ENCODE peak calls at places on chromosomes 13 and 19, in ten cellular contexts. One of them, this sample, is unnamed.

GRCh38 chr19:47003611-47003935 is 16.1 kb upstream of the NPAS1 start:
- DNase-seq in HL-60: no peak
- DNase-seq in mesothelial cell of epicardium: no peak
- DNase-seq in left cardiac atrium: no peak
- DNase-seq in Caco-2: no peak
- DNase-seq in psoas muscle: no peak
- DNase-seq in glutamatergic neuron: no peak
- DNase-seq in EH: no peak
- DNase-seq in AG10803: no peak
- DNase-seq in C1 segment of cervical spinal cord: no peak
- DNase-seq in this sample: no peak

GRCh38 chr19:19056636-19057275 is 7.0 kb upstream of the SLC25A42 start:
- DNase-seq in glutamatergic neuron: no peak
- DNase-seq in EH: no peak
- DNase-seq in C1 segment of cervical spinal cord: no peak
- DNase-seq in AG10803: no peak
- DNase-seq in Caco-2: no peak
- DNase-seq in psoas muscle: no peak
- DNase-seq in mesothelial cell of epicardium: no peak
- DNase-seq in left cardiac atrium: no peak
- DNase-seq in HL-60: no peak
- DNase-seq in this sample: no peak

GRCh38 chr13:40377783-40378182 is 288.7 kb downstream of the FOXO1 start:
- DNase-seq in glutamatergic neuron: no peak
- DNase-seq in Caco-2: no peak
- DNase-seq in AG10803: peak
- DNase-seq in EH: peak
- DNase-seq in mesothelial cell of epicardium: no peak
- DNase-seq in psoas muscle: no peak
- DNase-seq in HL-60: no peak
- DNase-seq in C1 segment of cervical spinal cord: no peak
- DNase-seq in left cardiac atrium: no peak
- DNase-seq in this sample: peak

GRCh38 chr19:55642153-55643002 is 1.1 kb upstream of the ZNF581 start:
- DNase-seq in left cardiac atrium: peak
- DNase-seq in HL-60: no peak
- DNase-seq in AG10803: no peak
- DNase-seq in Caco-2: peak
- DNase-seq in psoas muscle: no peak
- DNase-seq in mesothelial cell of epicardium: no peak
- DNase-seq in glutamatergic neuron: peak
- DNase-seq in EH: peak
- DNase-seq in C1 segment of cervical spinal cord: no peak
- DNase-seq in this sample: peak

GRCh38 chr19:9075064-9075964 is 11.5 kb upstream of the OR1M1 start:
- DNase-seq in glutamatergic neuron: no peak
- DNase-seq in Caco-2: no peak
- DNase-seq in C1 segment of cervical spinal cord: peak
- DNase-seq in HL-60: no peak
- DNase-seq in mesothelial cell of epicardium: peak
- DNase-seq in AG10803: peak
- DNase-seq in left cardiac atrium: peak
- DNase-seq in psoas muscle: peak
- DNase-seq in EH: peak
- DNase-seq in this sample: peak

GRCh38 chr13:24217601-24218281 is 57.2 kb downstream of the SPATA13 start:
- DNase-seq in C1 segment of cervical spinal cord: no peak
- DNase-seq in EH: peak
- DNase-seq in HL-60: peak
- DNase-seq in psoas muscle: no peak
- DNase-seq in glutamatergic neuron: no peak
- DNase-seq in left cardiac atrium: no peak
- DNase-seq in Caco-2: no peak
- DNase-seq in mesothelial cell of epicardium: no peak
- DNase-seq in AG10803: peak
- DNase-seq in this sample: no peak

GRCh38 chr13:106922384-106922783 is 354.4 kb upstream of the ARGLU1 start:
- DNase-seq in psoas muscle: no peak
- DNase-seq in EH: no peak
- DNase-seq in left cardiac atrium: no peak
- DNase-seq in AG10803: no peak
- DNase-seq in glutamatergic neuron: no peak
- DNase-seq in C1 segment of cervical spinal cord: no peak
- DNase-seq in HL-60: no peak
- DNase-seq in mesothelial cell of epicardium: no peak
- DNase-seq in Caco-2: no peak
- DNase-seq in this sample: no peak

GRCh38 chr13:78241278-78241919 is 322.8 kb upstream of the EDNRB start:
- DNase-seq in EH: peak
- DNase-seq in C1 segment of cervical spinal cord: no peak
- DNase-seq in mesothelial cell of epicardium: peak
- DNase-seq in psoas muscle: no peak
- DNase-seq in glutamatergic neuron: peak
- DNase-seq in Caco-2: peak
- DNase-seq in left cardiac atrium: peak
- DNase-seq in AG10803: peak
- DNase-seq in HL-60: peak
- DNase-seq in this sample: peak

GRCh38 chr19:48812094-48812929 is 1.5 kb upstream of the BCAT2 start:
- DNase-seq in glutamatergic neuron: peak
- DNase-seq in left cardiac atrium: peak
- DNase-seq in AG10803: peak
- DNase-seq in C1 segment of cervical spinal cord: peak
- DNase-seq in Caco-2: peak
- DNase-seq in psoas muscle: peak
- DNase-seq in HL-60: no peak
- DNase-seq in mesothelial cell of epicardium: peak
- DNase-seq in EH: peak
- DNase-seq in this sample: peak

GRCh38 chr19:8373867-8374813 is 10.2 kb downstream of the ANGPTL4 start:
- DNase-seq in glutamatergic neuron: no peak
- DNase-seq in AG10803: no peak
- DNase-seq in left cardiac atrium: peak
- DNase-seq in Caco-2: peak
- DNase-seq in mesothelial cell of epicardium: no peak
- DNase-seq in EH: no peak
- DNase-seq in C1 segment of cervical spinal cord: no peak
- DNase-seq in HL-60: no peak
- DNase-seq in psoas muscle: peak
- DNase-seq in this sample: no peak

GRCh38 chr13:27661017-27661416 is 39.3 kb downstream of the POLR1D start:
- DNase-seq in HL-60: no peak
- DNase-seq in C1 segment of cervical spinal cord: no peak
- DNase-seq in left cardiac atrium: no peak
- DNase-seq in EH: no peak
- DNase-seq in mesothelial cell of epicardium: no peak
- DNase-seq in AG10803: no peak
- DNase-seq in Caco-2: no peak
- DNase-seq in psoas muscle: no peak
- DNase-seq in glutamatergic neuron: no peak
- DNase-seq in this sample: no peak

GRCh38 chr13:94345374-94346195 is 133.9 kb downstream of the DCT start:
- DNase-seq in EH: peak
- DNase-seq in AG10803: peak
- DNase-seq in psoas muscle: no peak
- DNase-seq in glutamatergic neuron: no peak
- DNase-seq in mesothelial cell of epicardium: no peak
- DNase-seq in left cardiac atrium: no peak
- DNase-seq in HL-60: no peak
- DNase-seq in C1 segment of cervical spinal cord: no peak
- DNase-seq in Caco-2: no peak
- DNase-seq in this sample: peak

GRCh38 chr13:47249296-47249695 is 352.4 kb upstream of the HTR2A start:
- DNase-seq in EH: peak
- DNase-seq in HL-60: no peak
- DNase-seq in AG10803: peak
- DNase-seq in mesothelial cell of epicardium: no peak
- DNase-seq in glutamatergic neuron: no peak
- DNase-seq in left cardiac atrium: no peak
- DNase-seq in psoas muscle: no peak
- DNase-seq in Caco-2: no peak
- DNase-seq in C1 segment of cervical spinal cord: no peak
- DNase-seq in this sample: no peak

GRCh38 chr13:24161010-24161775 is 673 bp downstream of the SPATA13 start:
- DNase-seq in EH: peak
- DNase-seq in glutamatergic neuron: no peak
- DNase-seq in Caco-2: peak
- DNase-seq in AG10803: no peak
- DNase-seq in mesothelial cell of epicardium: no peak
- DNase-seq in HL-60: peak
- DNase-seq in C1 segment of cervical spinal cord: no peak
- DNase-seq in left cardiac atrium: no peak
- DNase-seq in psoas muscle: peak
- DNase-seq in this sample: peak

GRCh38 chr19:7521551-7522071 is 813 bp upstream of the MCOLN1 start:
- DNase-seq in HL-60: no peak
- DNase-seq in C1 segment of cervical spinal cord: no peak
- DNase-seq in left cardiac atrium: no peak
- DNase-seq in Caco-2: no peak
- DNase-seq in EH: no peak
- DNase-seq in AG10803: no peak
- DNase-seq in psoas muscle: no peak
- DNase-seq in glutamatergic neuron: no peak
- DNase-seq in mesothelial cell of epicardium: no peak
- DNase-seq in this sample: no peak

GRCh38 chr13:51050021-51050886 is 60.8 kb downstream of the C13orf42 start:
- DNase-seq in C1 segment of cervical spinal cord: no peak
- DNase-seq in EH: no peak
- DNase-seq in mesothelial cell of epicardium: no peak
- DNase-seq in AG10803: no peak
- DNase-seq in Caco-2: no peak
- DNase-seq in left cardiac atrium: no peak
- DNase-seq in HL-60: no peak
- DNase-seq in psoas muscle: no peak
- DNase-seq in glutamatergic neuron: no peak
- DNase-seq in this sample: no peak

GRCh38 chr13:95349267-95349666 is 48.0 kb upstream of the ABCC4 start:
- DNase-seq in HL-60: no peak
- DNase-seq in mesothelial cell of epicardium: no peak
- DNase-seq in C1 segment of cervical spinal cord: no peak
- DNase-seq in left cardiac atrium: no peak
- DNase-seq in psoas muscle: no peak
- DNase-seq in AG10803: no peak
- DNase-seq in EH: peak
- DNase-seq in glutamatergic neuron: no peak
- DNase-seq in Caco-2: no peak
- DNase-seq in this sample: no peak

GRCh38 chr19:53707278-53707677 is 75.5 kb downstream of the DPRX start:
- DNase-seq in mesothelial cell of epicardium: no peak
- DNase-seq in Caco-2: no peak
- DNase-seq in left cardiac atrium: no peak
- DNase-seq in AG10803: no peak
- DNase-seq in HL-60: no peak
- DNase-seq in C1 segment of cervical spinal cord: no peak
- DNase-seq in EH: no peak
- DNase-seq in psoas muscle: no peak
- DNase-seq in glutamatergic neuron: no peak
- DNase-seq in this sample: no peak

GRCh38 chr19:41872384-41872774 is 4.7 kb upstream of the CD79A start:
- DNase-seq in Caco-2: no peak
- DNase-seq in C1 segment of cervical spinal cord: no peak
- DNase-seq in glutamatergic neuron: no peak
- DNase-seq in EH: peak
- DNase-seq in left cardiac atrium: peak
- DNase-seq in HL-60: no peak
- DNase-seq in mesothelial cell of epicardium: no peak
- DNase-seq in AG10803: no peak
- DNase-seq in psoas muscle: no peak
- DNase-seq in this sample: no peak

GRCh38 chr19:18538115-18538514 is 5.3 kb downstream of the FKBP8 start:
- DNase-seq in Caco-2: no peak
- DNase-seq in AG10803: no peak
- DNase-seq in EH: no peak
- DNase-seq in mesothelial cell of epicardium: no peak
- DNase-seq in psoas muscle: no peak
- DNase-seq in C1 segment of cervical spinal cord: no peak
- DNase-seq in HL-60: no peak
- DNase-seq in glutamatergic neuron: no peak
- DNase-seq in left cardiac atrium: no peak
- DNase-seq in this sample: no peak

GRCh38 chr13:92354583-92354982 is 872.0 kb upstream of the GPC6 start:
- DNase-seq in mesothelial cell of epicardium: no peak
- DNase-seq in AG10803: no peak
- DNase-seq in glutamatergic neuron: no peak
- DNase-seq in left cardiac atrium: no peak
- DNase-seq in psoas muscle: no peak
- DNase-seq in EH: no peak
- DNase-seq in C1 segment of cervical spinal cord: no peak
- DNase-seq in Caco-2: no peak
- DNase-seq in HL-60: no peak
- DNase-seq in this sample: no peak

GRCh38 chr19:51123381-51124186 is 1.1 kb upstream of the SIGLEC9 start:
- DNase-seq in HL-60: peak
- DNase-seq in AG10803: no peak
- DNase-seq in psoas muscle: no peak
- DNase-seq in mesothelial cell of epicardium: no peak
- DNase-seq in Caco-2: no peak
- DNase-seq in EH: no peak
- DNase-seq in left cardiac atrium: no peak
- DNase-seq in C1 segment of cervical spinal cord: no peak
- DNase-seq in glutamatergic neuron: no peak
- DNase-seq in this sample: no peak

This sample was measured in EL.